ENCODE peak calls at places on chromosomes 2 and 18, in ten cellular contexts. Z is ascending aorta, E is HCT116, C is PC-9, I is HFFc6, V is IMR-90, F is left ventricle myocardium inferior, O is AG04450, L is MCF 10A, J is heart right ventricle. U is an unnamed sample.

GRCh38 chr2:45851576-45852304 is 200.3 kb downstream of the PRKCE start:
- DNase-seq in Z (no peak), E (no peak), C (peak; percentile 71), I (peak; percentile 85), V (peak; percentile 74), F (no peak), O (no peak), L (peak; percentile 91), J (no peak), U (no peak)

GRCh38 chr18:55448390-55448789 is 139.6 kb downstream of the TCF4 start:
- DNase-seq in Z (no peak), E (no peak), C (no peak), I (no peak), V (no peak), F (no peak), O (no peak), L (no peak), J (no peak), U (no peak)

GRCh38 chr2:10220516-10221391 is 82.0 kb upstream of the HPCAL1 start:
- DNase-seq in Z (no peak), E (no peak), C (peak; percentile 21), I (peak; percentile 59), V (peak; percentile 87), F (no peak), O (peak; percentile 59), L (peak; percentile 61), J (no peak), U (no peak)

GRCh38 chr2:219325136-219325535 is 7.4 kb downstream of the RESP18 start:
- DNase-seq in Z (no peak), E (no peak), C (no peak), I (no peak), V (no peak), F (no peak), O (no peak), L (no peak), J (no peak), U (no peak)

GRCh38 chr2:203636896-203637818 is 69.3 kb upstream of the CD28 start:
- DNase-seq in Z (no peak), E (no peak), C (no peak), I (no peak), V (no peak), F (no peak), O (no peak), L (peak; percentile 64), J (no peak), U (peak; percentile 38)

GRCh38 chr2:145323512-145323911 is 803.6 kb upstream of the ZEB2 start:
- DNase-seq in Z (no peak), E (peak; percentile 74), C (no peak), I (peak; percentile 45), V (peak; percentile 41), F (no peak), O (no peak), L (peak; percentile 31), J (no peak), U (no peak)

GRCh38 chr2:118992740-118993391 is 50.9 kb downstream of the MARCO start:
- DNase-seq in Z (no peak), E (no peak), C (no peak), I (no peak), V (no peak), F (no peak), O (no peak), L (peak; percentile 79), J (no peak), U (peak; percentile 56)

GRCh38 chr2:118242216-118242615 is 153.9 kb downstream of the INSIG2 start:
- DNase-seq in Z (no peak), E (no peak), C (peak; percentile 61), I (no peak), V (no peak), F (no peak), O (no peak), L (peak; percentile 67), J (no peak), U (no peak)

GRCh38 chr2:8606226-8606625 is 75.6 kb upstream of the ID2 start:
- DNase-seq in Z (no peak), E (no peak), C (no peak), I (no peak), V (no peak), F (no peak), O (no peak), L (no peak), J (no peak), U (peak; percentile 16)

GRCh38 chr2:47272905-47273758 is 118.0 kb upstream of the STPG4 start:
- DNase-seq in Z (no peak), E (no peak), C (no peak), I (no peak), V (no peak), F (no peak), O (no peak), L (no peak), J (no peak), U (no peak)

GRCh38 chr18:75658330-75658729 is 230.8 kb upstream of the SMIM21 start:
- DNase-seq in Z (no peak), E (no peak), C (no peak), I (no peak), V (no peak), F (no peak), O (no peak), L (no peak), J (no peak), U (no peak)

GRCh38 chr2:233992481-233993217 is 57.9 kb upstream of the SPP2 start:
- DNase-seq in Z (no peak), E (no peak), C (no peak), I (no peak), V (no peak), F (no peak), O (no peak), L (no peak), J (no peak), U (no peak)

GRCh38 chr2:60303685-60304084 is 249.8 kb downstream of the BCL11A start:
- DNase-seq in Z (no peak), E (no peak), C (no peak), I (no peak), V (no peak), F (no peak), O (no peak), L (peak; percentile 69), J (no peak), U (no peak)

GRCh38 chr2:108367776-108368175 is 10.0 kb upstream of the SULT1C4 start:
- DNase-seq in Z (no peak), E (no peak), C (no peak), I (no peak), V (no peak), F (no peak), O (no peak), L (no peak), J (no peak), U (no peak)

GRCh38 chr2:108367014-108367413 is 10.7 kb upstream of the SULT1C4 start:
- DNase-seq in Z (no peak), E (no peak), C (no peak), I (no peak), V (no peak), F (no peak), O (no peak), L (peak; percentile 6), J (no peak), U (no peak)

GRCh38 chr2:108365656-108366055 is 12.1 kb upstream of the SULT1C4 start:
- DNase-seq in Z (no peak), E (no peak), C (no peak), I (no peak), V (no peak), F (no peak), O (no peak), L (no peak), J (no peak), U (no peak)

GRCh38 chr2:108370080-108370479 is 7.7 kb upstream of the SULT1C4 start:
- DNase-seq in Z (no peak), E (no peak), C (no peak), I (no peak), V (peak; percentile 71), F (no peak), O (no peak), L (no peak), J (no peak), U (no peak)

GRCh38 chr2:108369153-108369552 is 8.6 kb upstream of the SULT1C4 start:
- DNase-seq in Z (no peak), E (no peak), C (no peak), I (no peak), V (no peak), F (no peak), O (no peak), L (no peak), J (no peak), U (no peak)
- TF ChIP-seq CTCF in Z (no peak), E (peak; percentile 38), C (no peak), I (no peak), V (no peak), F (no peak), O (no peak), L (no peak), J (no peak), U (no peak)

DNA sequence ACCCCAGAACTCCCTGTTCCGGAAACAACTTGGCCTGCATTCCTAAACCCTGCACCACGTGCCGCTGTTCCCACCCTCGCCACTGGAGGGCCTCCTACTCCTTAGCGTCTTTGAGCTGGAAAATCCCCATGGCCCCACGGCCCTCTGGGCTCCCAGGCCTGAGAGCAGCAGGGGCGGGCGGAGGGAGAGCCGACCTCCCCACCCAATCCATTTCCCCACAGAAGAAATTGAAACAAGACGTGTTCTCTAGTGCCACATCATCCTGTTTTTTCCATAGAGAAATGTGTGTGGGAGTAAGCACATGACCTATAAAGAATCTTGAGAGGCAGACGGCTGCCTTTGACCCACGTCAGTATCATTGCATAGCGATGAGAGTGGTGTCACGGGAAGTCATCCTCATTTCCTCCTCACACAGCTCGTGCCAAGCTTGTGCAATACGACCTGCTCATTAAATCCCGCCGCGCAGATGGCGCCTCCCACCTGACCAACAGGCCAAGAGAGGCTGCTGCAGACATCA is 79.2 kb downstream of the LAMA1 start:
- DNase-seq in Z (no peak), E (no peak), C (peak; percentile 16), I (peak; percentile 92), V (peak; percentile 99), F (peak; percentile 62), O (peak; percentile 94), L (peak; percentile 97), J (peak; percentile 58), U (peak; percentile 13)
- TF ChIP-seq CTCF in Z (peak; percentile 54), E (peak; percentile 43), C (peak; percentile 46), I (peak; percentile 76), V (peak; percentile 89), F (peak; percentile 52), O (peak; percentile 71), L (peak; percentile 75), J (peak; percentile 52), U (no peak)

DNA sequence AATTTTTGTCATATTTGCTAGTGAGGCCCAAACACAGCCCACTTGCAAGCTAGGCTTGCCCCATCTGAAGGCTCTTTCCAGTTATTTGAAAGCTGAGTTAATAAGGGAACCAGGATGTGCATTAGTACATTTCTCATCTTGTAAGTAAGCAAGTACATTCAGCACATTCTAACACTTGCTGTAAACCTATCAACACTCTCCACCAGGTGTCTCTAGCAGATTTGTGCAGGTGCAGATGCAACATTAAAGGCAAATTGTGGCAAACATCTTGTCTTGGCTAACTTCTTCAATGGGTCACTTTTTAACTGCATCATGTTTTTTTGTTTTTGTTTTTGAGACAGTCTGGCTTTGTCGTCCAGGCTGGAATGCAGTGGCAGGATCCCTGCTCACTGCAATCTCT is 25.3 kb upstream of the MFSD6 start:
- DNase-seq in Z (no peak), E (peak; percentile 57), C (peak; percentile 17), I (peak; percentile 36), V (peak; percentile 41), F (no peak), O (no peak), L (peak; percentile 78), J (no peak), U (peak; percentile 37)
- TF ChIP-seq CTCF in Z (peak; percentile 31), E (peak; percentile 69), C (peak; percentile 63), I (peak; percentile 68), V (peak; percentile 27), F (peak; percentile 71), O (peak; percentile 42), L (peak; percentile 50), J (peak; percentile 61), U (peak; percentile 62)

GRCh38 chr2:66772618-66773017 is 337.7 kb downstream of the MEIS1 start:
- DNase-seq in Z (no peak), E (no peak), C (no peak), I (no peak), V (no peak), F (no peak), O (no peak), L (no peak), J (no peak), U (no peak)
- TF ChIP-seq CTCF in Z (no peak), E (no peak), C (no peak), I (no peak), V (no peak), F (no peak), O (no peak), L (no peak), J (no peak), U (no peak)

U was measured in activated CD8-positive, alpha-beta T cell treated with anti-CD3 and anti-CD28 coated beads for 36 hours.